ENCODE peak calls at places on chromosomes 13 and 19, in four cellular contexts. S is hypothalamus, D is SJSA1, O is NCI-H1105. U is an unnamed sample.

GRCh38 chr19:49113762-49114629 is at the start of gene LIN7B:
- DNase-seq in O (peak), S (peak), D (peak), U (peak)

GRCh38 chr19:50266896-50267295 is 62.3 kb downstream of the KCNC3 start:
- DNase-seq in D (no peak), S (no peak), O (no peak), U (no peak)

GRCh38 chr19:5536337-5536894 is 31.3 kb downstream of the TINCR start:
- DNase-seq in D (no peak), O (peak), S (peak), U (peak)

GRCh38 chr19:6590458-6591319 is at the start of gene CD70:
- DNase-seq in S (no peak), O (no peak), D (peak), U (no peak)

GRCh38 chr19:18833849-18834643 is 2.3 kb downstream of the UPF1 start:
- DNase-seq in S (no peak), D (no peak), O (peak), U (peak)

GRCh38 chr13:23724196-23724970 is 154.2 kb downstream of the TNFRSF19 start:
- DNase-seq in O (no peak), D (no peak), S (no peak), U (no peak)

GRCh38 chr19:39870171-39870971 is 24.2 kb upstream of the FBL start:
- DNase-seq in S (no peak), O (peak), D (no peak), U (peak)

GRCh38 chr13:42140494-42140893 is 92.0 kb downstream of the DGKH start:
- DNase-seq in O (no peak), S (no peak), D (no peak), U (no peak)

GRCh38 chr13:113148407-113148806 is 10.0 kb upstream of the PROZ start:
- DNase-seq in S (no peak), O (no peak), D (no peak), U (no peak)

GRCh38 chr13:28819748-28820098 is 416 bp upstream of the MTUS2 start:
- DNase-seq in O (peak), S (peak), D (no peak), U (peak)

GRCh38 chr13:50161052-50161451 is 145.8 kb downstream of the KCNRG start:
- DNase-seq in S (no peak), O (no peak), D (no peak), U (no peak)

GRCh38 chr13:36395280-36395679 is 37.0 kb upstream of the CCNA1 start:
- DNase-seq in D (peak), S (no peak), O (no peak), U (no peak)

GRCh38 chr13:40777166-40777956 is 6.4 kb upstream of the MRPS31 start:
- DNase-seq in S (no peak), D (peak), O (peak), U (peak)

GRCh38 chr13:30752201-30752797 is 17.0 kb downstream of the ALOX5AP start:
- DNase-seq in O (no peak), S (no peak), D (no peak), U (no peak)